ENCODE peak calls at places on chromosome 22, in six cellular contexts. C, R, I, N, A and V are unnamed samples.

GRCh38 chr22:39428597-39429071 is 28.2 kb upstream of the MGAT3 start:
- DNase-seq in N (peak), C (no peak), R (peak), I (peak), A (no peak), V (peak)

GRCh38 chr22:28246392-28246791 is 327.3 kb upstream of the PITPNB start:
- DNase-seq in I (no peak), C (peak), N (no peak), A (no peak), R (no peak), V (peak)

GRCh38 chr22:49481651-49482399 is 345.8 kb downstream of the BRD1 start:
- DNase-seq in N (no peak), A (no peak), C (no peak), I (no peak), R (no peak), V (peak)

GRCh38 chr22:27810566-27810965 is 9.0 kb upstream of the MN1 start:
- DNase-seq in C (peak), R (no peak), I (no peak), A (peak), N (no peak), V (peak)

GRCh38 chr22:40116496-40117200 is 61.1 kb upstream of the TNRC6B start:
- DNase-seq in A (no peak), N (no peak), I (no peak), C (no peak), R (no peak), V (no peak)

GRCh38 chr22:47165338-47165931 is 403.0 kb downstream of the TBC1D22A start:
- DNase-seq in R (peak), I (no peak), N (no peak), A (no peak), C (no peak), V (no peak)

GRCh38 chr22:19055801-19056200 is 66.4 kb downstream of the DGCR2 start:
- DNase-seq in A (no peak), N (no peak), R (no peak), I (no peak), C (no peak), V (no peak)

GRCh38 chr22:26066534-26066933 is 102.7 kb upstream of the SEZ6L start:
- DNase-seq in I (peak), C (no peak), N (peak), A (no peak), R (peak), V (peak)

GRCh38 chr22:21985214-21985613 is 2.6 kb upstream of the TOP3B start:
- DNase-seq in I (no peak), C (no peak), N (no peak), R (no peak), A (no peak), V (no peak)

GRCh38 chr22:39699631-39700348 is 129.2 kb downstream of the CACNA1I start:
- DNase-seq in N (peak), A (no peak), C (no peak), R (no peak), I (no peak), V (no peak)

GRCh38 chr22:18971321-18971751 is 35.2 kb upstream of the PRODH start:
- DNase-seq in C (no peak), N (no peak), A (no peak), R (no peak), I (no peak), V (no peak)

GRCh38 chr22:21611210-21611977 is 18.4 kb downstream of the YDJC start:
- DNase-seq in C (no peak), N (no peak), I (no peak), A (no peak), R (no peak), V (no peak)

GRCh38 chr22:48820481-48821345 is 1007.0 kb downstream of the BRD1 start:
- DNase-seq in C (no peak), A (no peak), I (no peak), N (no peak), R (no peak), V (no peak)

GRCh38 chr22:50684986-50685385 is 12.4 kb downstream of the SHANK3 start:
- DNase-seq in R (no peak), A (no peak), I (no peak), N (no peak), C (peak), V (no peak)

GRCh38 chr22:32699686-32700085 is 101.8 kb upstream of the TIMP3 start:
- DNase-seq in N (no peak), R (no peak), I (no peak), A (no peak), C (no peak), V (no peak)

GRCh38 chr22:46652081-46652929 is 32.1 kb downstream of the GRAMD4 start:
- DNase-seq in A (peak), C (peak), N (no peak), I (no peak), R (no peak), V (no peak)

GRCh38 chr22:19674129-19674928 is 40.0 kb upstream of the SEPTIN5 start:
- DNase-seq in I (no peak), A (no peak), N (no peak), C (no peak), R (no peak), V (no peak)

GRCh38 chr22:33288078-33288477 is 229.9 kb upstream of the SYN3 start:
- DNase-seq in I (no peak), C (no peak), N (no peak), R (no peak), A (no peak), V (no peak)

GRCh38 chr22:49259870-49260615 is 567.6 kb downstream of the BRD1 start:
- DNase-seq in C (no peak), R (no peak), I (no peak), A (no peak), N (no peak), V (no peak)

GRCh38 chr22:28116261-28116673 is 197.2 kb upstream of the PITPNB start:
- DNase-seq in A (peak), C (peak), R (no peak), N (no peak), I (no peak), V (peak)

GRCh38 chr22:45083659-45084305 is 74.0 kb upstream of the PHF21B start:
- DNase-seq in A (peak), N (no peak), C (peak), R (no peak), I (no peak), V (no peak)

GRCh38 chr22:45341503-45341902 is 31.8 kb downstream of the FAM118A start:
- DNase-seq in R (no peak), A (no peak), C (no peak), N (no peak), I (no peak), V (no peak)

GRCh38 chr22:42919199-42919598 is 62.1 kb upstream of the ARFGAP3 start:
- DNase-seq in I (no peak), N (no peak), C (no peak), A (peak), R (no peak), V (peak)

GRCh38 chr22:47174671-47175111 is 412.2 kb downstream of the TBC1D22A start:
- DNase-seq in I (no peak), C (no peak), N (no peak), A (no peak), R (peak), V (no peak)

GRCh38 chr22:46815896-46816721 is 53.7 kb downstream of the TBC1D22A start:
- DNase-seq in R (no peak), C (peak), N (no peak), A (peak), I (peak), V (peak)

GRCh38 chr22:18022851-18023250 is 1.5 kb downstream of the MICAL3 start:
- DNase-seq in N (no peak), R (no peak), I (no peak), A (no peak), C (no peak), V (no peak)

GRCh38 chr22:26038365-26038764 is 130.9 kb upstream of the SEZ6L start:
- DNase-seq in I (no peak), C (no peak), N (no peak), R (no peak), A (no peak), V (peak)

GRCh38 chr22:47357493-47357892 is 595.0 kb downstream of the TBC1D22A start:
- DNase-seq in N (no peak), I (no peak), C (no peak), A (no peak), R (no peak), V (no peak)

GRCh38 chr22:49415219-49415951 is 412.3 kb downstream of the BRD1 start:
- DNase-seq in R (no peak), C (no peak), N (no peak), A (no peak), I (no peak), V (no peak)

GRCh38 chr22:47220752-47221151 is 458.3 kb downstream of the TBC1D22A start:
- DNase-seq in C (no peak), I (no peak), A (no peak), R (no peak), N (no peak), V (no peak)

GRCh38 chr22:49582671-49583070 is 245.0 kb downstream of the BRD1 start:
- DNase-seq in I (peak), C (no peak), A (no peak), N (no peak), R (no peak), V (no peak)

GRCh38 chr22:44023404-44024287 is 456 bp upstream of the PARVB start:
- DNase-seq in N (no peak), I (peak), A (peak), R (peak), C (peak), V (peak)

GRCh38 chr22:46245515-46245914 is 4.6 kb downstream of the CDPF1 start:
- DNase-seq in R (no peak), C (no peak), N (no peak), I (no peak), A (no peak), V (no peak)

GRCh38 chr22:28977050-28977449 is 84.6 kb downstream of the C22orf31 start:
- DNase-seq in I (no peak), R (no peak), A (peak), N (no peak), C (no peak), V (peak)

GRCh38 chr22:50531546-50532352 is 1.9 kb upstream of the TYMP start:
- DNase-seq in R (peak), A (peak), I (peak), N (no peak), C (peak), V (peak)

DNA sequence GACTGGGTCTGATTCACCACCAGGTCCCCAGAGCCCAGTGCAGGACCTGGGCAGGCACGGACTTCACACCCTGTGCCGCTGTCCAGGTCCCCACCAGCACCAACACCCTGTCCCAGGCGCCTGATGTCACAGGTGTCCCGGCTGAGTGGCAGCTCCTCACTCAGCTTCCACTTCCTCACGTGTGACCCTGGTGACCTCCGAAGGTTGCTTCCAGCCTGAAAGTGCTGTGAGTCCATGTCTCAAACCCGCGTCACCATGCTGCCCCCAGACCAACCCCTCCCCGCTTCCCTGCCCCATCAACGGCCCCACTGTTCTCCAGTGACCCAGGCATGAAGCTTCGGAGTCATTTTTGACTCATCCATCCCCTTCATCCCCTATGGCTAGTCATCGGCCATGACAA is 25.7 kb upstream of the PICK1 start:
- DNase-seq in A (no peak), C (no peak), N (no peak), R (no peak), I (no peak), V (no peak)
- H2BK15ac ChIP-seq in A (peak), C (no peak), N (no peak), R (no peak), I (peak), V (no peak)

GRCh38 chr22:16960884-16961249 is 47.2 kb downstream of the GAB4 start:
- DNase-seq in R (no peak), I (no peak), C (no peak), N (no peak), A (no peak), V (no peak)

GRCh38 chr22:16960220-16960883 is 47.7 kb downstream of the GAB4 start:
- DNase-seq in N (no peak), A (no peak), R (no peak), C (no peak), I (peak), V (no peak)

GRCh38 chr22:16957781-16958180 is 50.2 kb downstream of the GAB4 start:
- DNase-seq in C (no peak), A (no peak), N (no peak), I (peak), R (peak), V (no peak)

GRCh38 chr22:16958475-16958874 is 49.5 kb downstream of the GAB4 start:
- DNase-seq in R (peak), C (no peak), N (no peak), I (no peak), A (no peak), V (no peak)

GRCh38 chr22:16959345-16959930 is 48.6 kb downstream of the GAB4 start:
- DNase-seq in A (no peak), C (no peak), N (no peak), I (peak), R (no peak), V (no peak)
- H2BK15ac ChIP-seq in A (no peak), C (no peak), N (no peak), I (no peak), R (no peak), V (no peak)

DNA sequence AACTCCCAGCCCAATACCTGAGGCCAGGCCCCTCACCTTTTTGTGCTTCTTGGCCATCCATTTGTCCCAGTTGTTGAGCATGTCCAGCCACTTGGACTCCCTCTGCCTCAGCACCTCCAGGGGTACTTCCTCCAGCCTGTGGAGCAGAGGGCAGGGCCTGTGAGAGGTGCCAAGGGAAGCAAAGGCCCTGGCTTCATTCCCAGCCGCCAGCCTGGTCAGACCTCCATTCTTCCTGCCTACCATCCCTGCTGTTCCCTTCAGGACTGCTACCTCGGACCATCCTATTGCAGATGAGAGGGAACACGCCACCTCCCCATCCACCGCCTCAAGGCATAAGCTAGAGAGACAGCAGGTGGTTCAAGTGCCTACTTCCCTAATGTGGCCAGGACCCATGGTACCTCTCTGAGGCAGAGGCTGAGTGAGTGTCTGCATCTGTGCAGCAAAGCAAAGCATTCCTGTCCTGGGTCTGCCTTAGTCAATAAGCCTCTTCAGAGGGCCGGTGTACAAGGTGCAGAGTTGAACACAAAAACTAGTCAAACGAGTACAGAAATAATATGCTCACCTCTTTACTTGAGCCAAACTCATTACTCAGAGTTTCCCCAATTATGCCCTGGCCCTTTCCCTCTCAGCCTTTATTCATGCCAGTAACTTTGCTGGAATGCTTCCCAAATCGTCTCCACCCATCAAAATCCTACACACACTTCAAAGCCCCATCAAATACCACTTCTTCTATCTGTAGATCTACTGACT is 15.4 kb upstream of the CASTOR1 start:
- DNase-seq in N (no peak), A (no peak), C (no peak), I (no peak), R (no peak), V (no peak)
- H2BK15ac ChIP-seq in N (no peak), A (no peak), C (no peak), I (no peak), R (no peak), V (no peak)

GRCh38 chr22:34814260-34814659 is 251.7 kb upstream of the ISX start:
- DNase-seq in A (peak), R (no peak), I (no peak), N (no peak), C (no peak), V (peak)

GRCh38 chr22:34804588-34804987 is 261.4 kb upstream of the ISX start:
- DNase-seq in C (no peak), A (no peak), R (peak), I (no peak), N (no peak), V (peak)

GRCh38 chr22:34812631-34813030 is 253.3 kb upstream of the ISX start:
- DNase-seq in N (no peak), C (no peak), R (no peak), I (no peak), A (peak), V (peak)

DNA sequence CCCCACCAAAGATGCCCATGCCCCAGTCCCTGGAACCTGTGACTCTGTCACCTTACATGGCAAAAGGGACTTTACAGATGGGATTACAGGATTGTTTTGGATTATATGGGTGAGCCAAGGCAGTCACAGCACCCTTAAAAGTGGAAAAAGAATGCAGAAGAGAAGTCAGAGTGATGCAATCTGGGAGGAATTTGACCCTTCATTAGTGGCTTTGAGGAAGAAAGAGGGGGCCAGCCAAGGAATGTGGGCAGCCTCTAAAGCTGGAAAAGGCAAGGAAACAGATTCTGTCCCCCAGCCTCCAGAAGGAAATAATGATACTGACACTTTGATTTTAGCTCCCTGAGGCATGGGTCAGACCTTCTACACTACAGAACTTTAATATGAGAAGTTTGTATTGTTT is 257.3 kb upstream of the ISX start:
- DNase-seq in I (no peak), A (no peak), C (no peak), R (no peak), N (peak), V (peak)
- H2BK15ac ChIP-seq in I (no peak), A (no peak), C (no peak), R (no peak), N (no peak), V (no peak)

DNA sequence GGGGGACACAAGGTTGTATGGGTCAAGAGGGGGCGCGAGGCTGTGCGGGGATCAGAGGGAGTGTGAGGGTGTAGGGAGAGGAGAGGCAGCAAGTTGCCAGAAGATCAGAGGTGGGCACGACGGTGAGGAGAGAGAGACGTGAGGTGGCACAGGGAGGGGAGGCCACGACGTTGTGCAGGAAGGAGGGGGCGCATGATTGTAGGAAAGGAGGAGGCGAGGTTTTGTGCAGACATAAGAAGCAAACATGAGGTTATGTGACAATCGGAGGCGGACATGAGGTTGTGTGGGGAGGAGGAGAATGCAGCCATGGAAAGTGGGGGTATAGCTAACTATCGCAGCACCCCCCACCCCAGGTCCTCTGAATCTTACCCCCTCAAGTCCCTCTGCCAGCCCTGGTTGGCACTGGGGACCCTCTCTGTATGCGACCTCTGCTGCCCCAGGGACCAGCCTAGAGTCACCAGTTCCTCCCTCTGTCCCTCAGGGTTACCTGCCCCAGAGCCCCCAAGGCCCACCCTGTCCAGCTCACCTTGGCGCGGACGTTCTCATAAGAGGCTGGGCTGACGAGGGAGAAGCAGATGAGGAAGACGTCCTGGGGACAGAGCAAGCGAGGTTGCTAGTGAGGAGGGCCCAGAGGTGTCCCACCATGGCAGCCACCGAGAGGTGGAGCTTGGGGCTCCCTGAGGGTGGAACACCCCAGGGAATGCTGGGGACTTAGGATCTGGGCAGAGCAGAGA is 12.5 kb downstream of the RAC2 start:
- DNase-seq in N (no peak), C (no peak), A (no peak), I (no peak), R (no peak), V (no peak)
- H2BK15ac ChIP-seq in N (peak), C (no peak), A (no peak), I (no peak), R (no peak), V (no peak)

GRCh38 chr22:24728790-24729637 is 45.5 kb downstream of the PIWIL3 start:
- DNase-seq in N (no peak), I (no peak), A (peak), R (no peak), C (peak), V (no peak)
- H2BK15ac ChIP-seq in N (no peak), I (no peak), A (no peak), R (no peak), C (peak), V (no peak)